ENCODE peak calls at places on chromosomes 2 and 18, in eight cellular contexts. V is stimulated activated naive CD8-positive, alpha-beta T cell treated with anti-CD3 and anti-CD28 coated beads, Interleukin-15, Interleukin-2, amounts not matched to agents 100 U/mL and 50 U/mL, for 24 hours; W is choroid plexus epithelial cell; G is SW 1271; I is stimulated activated CD8-positive, alpha-beta memory T cell treated with anti-CD3 and anti-CD28 coated beads, Interleukin-7, amount 100 ng/mL, for 1 hour; H is ELR; A is foreskin fibroblast; O is substantia nigra. C is an unnamed sample.

GRCh38 chr2:62794791-62795190 is 89.3 kb downstream of the EHBP1 start:
- DNase-seq in V (no peak), W (peak; percentile 56), G (no peak), I (no peak), H (peak; percentile 58), A (no peak), O (no peak), C (no peak)

GRCh38 chr2:31539505-31539904 is 41.2 kb downstream of the SRD5A2 start:
- DNase-seq in V (no peak), W (no peak), G (no peak), I (no peak), H (no peak), A (no peak), O (no peak), C (no peak)

GRCh38 chr2:169609264-169609663 is 25.1 kb downstream of the PPIG start:
- DNase-seq in V (no peak), W (no peak), G (no peak), I (no peak), H (no peak), A (no peak), O (no peak), C (no peak)

GRCh38 chr18:3286165-3286564 is 24.2 kb downstream of the MYL12B start:
- DNase-seq in V (no peak), W (no peak), G (no peak), I (no peak), H (no peak), A (no peak), O (no peak), C (no peak)

GRCh38 chr2:12416600-12416999 is 300.1 kb upstream of the TRIB2 start:
- DNase-seq in V (peak; percentile 42), W (peak; percentile 82), G (no peak), I (peak; percentile 41), H (peak; percentile 31), A (no peak), O (no peak), C (peak; percentile 21)

GRCh38 chr2:128369626-128370467 is 51.2 kb upstream of the HS6ST1 start:
- DNase-seq in V (no peak), W (no peak), G (no peak), I (no peak), H (no peak), A (no peak), O (no peak), C (no peak)

GRCh38 chr2:42878581-42878980 is 86.2 kb upstream of the HAAO start:
- DNase-seq in V (peak; percentile 33), W (peak; percentile 16), G (no peak), I (no peak), H (peak; percentile 45), A (no peak), O (no peak), C (peak; percentile 32)

GRCh38 chr2:73112913-73113633 is at the start of gene RAB11FIP5:
- DNase-seq in V (peak; percentile 79), W (peak; percentile 85), G (peak; percentile 19), I (peak; percentile 59), H (peak; percentile 96), A (peak; percentile 81), O (no peak), C (peak; percentile 80)

GRCh38 chr2:119644186-119644585 is 34.8 kb upstream of the TMEM177 start:
- DNase-seq in V (no peak), W (peak; percentile 67), G (no peak), I (no peak), H (no peak), A (no peak), O (no peak), C (no peak)

GRCh38 chr2:9106338-9107167 is 100.1 kb upstream of the ASAP2 start:
- DNase-seq in V (no peak), W (no peak), G (no peak), I (no peak), H (no peak), A (no peak), O (no peak), C (no peak)

GRCh38 chr2:110674620-110675555 is 3.0 kb downstream of the BUB1 start:
- DNase-seq in V (peak; percentile 34), W (peak; percentile 64), G (peak; percentile 52), I (no peak), H (peak; percentile 76), A (no peak), O (no peak), C (peak; percentile 15)

GRCh38 chr2:69490486-69490885 is 53.3 kb upstream of the NFU1 start:
- DNase-seq in V (peak; percentile 34), W (no peak), G (no peak), I (no peak), H (no peak), A (no peak), O (no peak), C (peak; percentile 34)

GRCh38 chr2:127124426-127124825 is 17.5 kb upstream of the BIN1 start:
- DNase-seq in V (no peak), W (no peak), G (no peak), I (no peak), H (no peak), A (no peak), O (no peak), C (no peak)

GRCh38 chr2:26457241-26457666 is 20.7 kb downstream of the OTOF start:
- DNase-seq in V (no peak), W (no peak), G (no peak), I (no peak), H (no peak), A (no peak), O (no peak), C (no peak)

C was measured in activated naive CD8-positive, alpha-beta T cell treated with anti-CD3 and anti-CD28 coated beads for 36 hours.